ENCODE peak calls at places on chromosomes 16 and 17, in nine cellular contexts. J is prostate gland; H is pancreas; T is stomach; S is fibroblast of the aortic adventitia; E is tibial nerve; G is H9; R is activated CD8-positive, alpha-beta T cell treated with anti-CD3 and anti-CD28 coated beads for 36 hours; L is bronchial epithelial cell. Z is an unnamed sample.

GRCh38 chr17:77914440-77915254 is 43.9 kb upstream of the TNRC6C start:
- DNase-seq in J (peak; percentile 27), H (no peak), T (no peak), S (no peak), E (no peak), G (peak; percentile 83), R (no peak), L (no peak), Z (peak; percentile 14)

GRCh38 chr17:1186214-1186820 is 6.5 kb upstream of the ABR start:
- DNase-seq in J (no peak), H (no peak), T (no peak), S (peak; percentile 49), E (no peak), G (no peak), R (no peak), L (peak; percentile 86), Z (peak; percentile 33)

GRCh38 chr16:17852977-17853702 is 382.4 kb upstream of the XYLT1 start:
- DNase-seq in J (no peak), H (no peak), T (no peak), S (no peak), E (no peak), G (no peak), R (no peak), L (no peak), Z (no peak)

GRCh38 chr17:77736721-77737120 is 221.8 kb upstream of the TNRC6C start:
- DNase-seq in J (no peak), H (no peak), T (no peak), S (no peak), E (no peak), G (peak; percentile 25), R (no peak), L (no peak), Z (no peak)

GRCh38 chr16:67415872-67416793 is at the start of gene ZDHHC1:
- DNase-seq in J (peak; percentile 67), H (peak; percentile 80), T (peak; percentile 76), S (peak; percentile 60), E (no peak), G (peak; percentile 80), R (peak; percentile 57), L (peak; percentile 65), Z (peak; percentile 60)

GRCh38 chr17:49694847-49695697 is 12.7 kb downstream of the SLC35B1 start:
- DNase-seq in J (peak; percentile 41), H (peak; percentile 61), T (peak; percentile 72), S (peak; percentile 45), E (peak; percentile 89), G (peak; percentile 62), R (peak; percentile 90), L (no peak), Z (peak; percentile 30)

GRCh38 chr17:50944902-50945720 is 79.0 kb upstream of the TOB1 start:
- DNase-seq in J (no peak), H (no peak), T (no peak), S (no peak), E (no peak), G (no peak), R (no peak), L (no peak), Z (no peak)

GRCh38 chr17:2064980-2065785 is 10.3 kb downstream of the HIC1 start:
- DNase-seq in J (no peak), H (no peak), T (no peak), S (peak; percentile 68), E (no peak), G (peak; percentile 94), R (peak; percentile 89), L (peak; percentile 42), Z (peak; percentile 46)

GRCh38 chr17:34996422-34997029 is 16.2 kb downstream of the LIG3 start:
- DNase-seq in J (peak; percentile 27), H (no peak), T (no peak), S (no peak), E (no peak), G (no peak), R (no peak), L (no peak), Z (no peak)

GRCh38 chr17:38464251-38464722 is 36.0 kb downstream of the ARHGAP23 start:
- DNase-seq in J (no peak), H (no peak), T (peak; percentile 50), S (no peak), E (peak; percentile 45), G (no peak), R (no peak), L (no peak), Z (peak; percentile 30)

GRCh38 chr17:39820541-39820940 is 43.6 kb downstream of the IKZF3 start:
- DNase-seq in J (no peak), H (no peak), T (no peak), S (no peak), E (no peak), G (no peak), R (peak; percentile 21), L (no peak), Z (no peak)

GRCh38 chr16:89137666-89138512 is 33.7 kb upstream of the CDH15 start:
- DNase-seq in J (no peak), H (no peak), T (no peak), S (no peak), E (no peak), G (no peak), R (no peak), L (no peak), Z (no peak)

GRCh38 chr17:80657561-80657960 is 112.9 kb downstream of the RPTOR start:
- DNase-seq in J (no peak), H (no peak), T (no peak), S (no peak), E (no peak), G (no peak), R (no peak), L (no peak), Z (no peak)

GRCh38 chr17:40028595-40028994 is 13.4 kb downstream of the CSF3 start:
- DNase-seq in J (no peak), H (no peak), T (no peak), S (no peak), E (no peak), G (no peak), R (no peak), L (no peak), Z (no peak)

GRCh38 chr16:25080420-25081131 is 31.0 kb upstream of the LCMT1 start:
- DNase-seq in J (no peak), H (no peak), T (no peak), S (no peak), E (no peak), G (no peak), R (no peak), L (no peak), Z (no peak)

GRCh38 chr16:84302111-84302954 is 7.7 kb downstream of the WFDC1 start:
- DNase-seq in J (no peak), H (no peak), T (no peak), S (no peak), E (no peak), G (no peak), R (no peak), L (no peak), Z (no peak)

DNA sequence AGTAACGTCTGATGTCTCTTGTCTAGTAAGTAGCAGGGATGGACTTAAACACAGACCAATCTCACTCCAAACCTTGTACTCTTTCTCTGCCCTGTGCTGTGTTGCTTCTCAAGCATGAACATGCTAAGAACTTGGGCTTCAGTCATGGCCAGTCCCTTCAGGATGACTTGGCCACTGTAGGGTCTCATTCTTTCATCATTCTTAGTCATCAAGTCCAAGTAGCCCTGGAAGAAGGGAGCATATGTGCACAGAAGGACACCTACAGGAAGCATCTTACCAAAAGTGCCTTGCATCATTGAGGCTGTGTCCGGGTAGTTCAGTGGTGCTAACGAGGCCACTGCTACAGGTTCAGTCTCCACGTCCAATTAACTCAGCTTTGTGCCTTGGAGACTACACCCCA is 80.7 kb downstream of the CDK5R1 start:
- DNase-seq in J (no peak), H (no peak), T (no peak), S (no peak), E (no peak), G (no peak), R (no peak), L (peak; percentile 52), Z (no peak)
- TF ChIP-seq CTCF in J (no peak), H (no peak), T (no peak), S (no peak), E (no peak), G (no peak), R (no peak), L (no peak), Z (no peak)

DNA sequence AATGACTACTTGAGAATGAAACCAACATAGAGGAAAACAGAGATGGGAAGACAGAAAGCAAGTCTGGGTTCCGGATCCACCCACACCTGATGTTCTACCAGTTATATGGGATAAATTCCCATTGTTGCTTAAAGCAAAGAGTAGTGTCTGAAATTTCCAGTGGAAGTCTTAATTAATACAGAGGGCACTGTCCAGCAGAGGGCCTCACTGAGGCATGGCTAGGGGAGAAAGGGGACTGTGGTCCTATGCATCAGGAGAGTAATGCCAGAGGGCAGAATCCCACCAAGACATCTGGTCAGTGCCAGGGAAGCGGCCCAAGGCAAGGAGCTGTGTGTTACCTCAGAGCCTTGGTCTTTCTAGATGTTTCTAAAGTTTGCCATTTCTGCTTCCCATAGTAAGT is 7.5 kb upstream of the UMOD start:
- DNase-seq in J (no peak), H (peak; percentile 40), T (no peak), S (no peak), E (no peak), G (peak; percentile 39), R (no peak), L (no peak), Z (no peak)
- TF ChIP-seq CTCF in J (no peak), H (no peak), T (no peak), S (no peak), E (no peak), G (peak; percentile 73), R (no peak), L (no peak), Z (no peak)

DNA sequence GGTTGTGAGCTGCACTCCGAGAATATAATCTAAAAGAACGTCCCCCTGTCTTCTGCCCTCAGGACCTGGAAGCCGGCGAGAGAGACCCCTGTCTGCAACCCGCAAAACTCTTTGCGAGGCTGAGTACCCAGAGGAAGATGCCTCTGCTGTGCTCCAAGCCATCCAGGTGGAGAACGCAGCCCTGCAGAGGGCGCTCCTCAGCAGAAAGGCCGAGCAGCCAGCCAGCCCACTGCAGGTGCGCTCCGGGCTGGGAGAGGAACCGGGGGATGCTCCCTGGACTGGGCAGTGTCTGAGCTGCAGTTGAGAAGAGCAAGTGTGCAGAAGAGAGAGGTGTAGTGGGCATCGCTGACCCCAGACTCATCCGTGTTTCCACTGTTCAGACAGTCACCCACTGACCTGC is 148.3 kb downstream of the KATNIP start:
- DNase-seq in J (no peak), H (no peak), T (no peak), S (no peak), E (no peak), G (peak; percentile 91), R (peak; percentile 18), L (no peak), Z (no peak)
- TF ChIP-seq CTCF in J (no peak), H (no peak), T (no peak), S (peak; percentile 21), E (no peak), G (peak; percentile 92), R (no peak), L (peak; percentile 38), Z (no peak)

DNA sequence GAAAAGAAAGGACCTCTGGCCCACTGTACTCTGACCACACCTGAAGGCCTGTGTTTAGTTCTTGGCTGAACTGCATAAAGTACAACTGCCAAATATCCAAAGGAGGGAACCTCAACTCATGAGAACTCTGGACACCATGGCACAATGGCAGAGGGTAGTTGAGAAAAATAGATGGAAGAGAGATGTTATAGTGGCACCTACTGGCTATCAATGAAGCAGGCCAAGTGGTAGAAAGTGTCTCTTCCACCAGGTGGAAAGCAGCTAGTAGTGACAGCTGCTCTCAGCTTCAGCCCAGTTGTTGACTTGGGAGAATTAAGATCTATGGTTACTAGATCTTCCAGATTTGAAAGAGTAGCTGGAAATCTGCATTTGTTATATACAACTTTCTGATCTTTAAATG is 3.2 kb downstream of the MED31 start:
- DNase-seq in J (no peak), H (no peak), T (no peak), S (no peak), E (no peak), G (no peak), R (no peak), L (peak; percentile 37), Z (no peak)
- TF ChIP-seq CTCF in J (no peak), H (no peak), T (no peak), S (no peak), E (no peak), G (peak; percentile 49), R (no peak), L (peak; percentile 66), Z (peak; percentile 32)

Z was measured in MCF 10A.